ENCODE peak calls at places on chromosome 20, in nine cellular contexts. E, S, U, N, O, Z, R, K and P are unnamed samples. For H3K9me3 and H3K4me1, the result is how much of the 10 kb centered on the place peaks cover.

GRCh38 chr20:62143118-62143975 is at the start of the genes PSMA7 and SS18L1:
- DNase-seq in N (peak), E (peak), Z (peak), O (peak), S (peak), K (peak), R (peak), U (peak), P (no peak)

GRCh38 chr20:25399038-25399430 is 8.4 kb upstream of the ABHD12 start:
- DNase-seq in U (no peak), N (peak), R (no peak), Z (peak), E (no peak), S (peak), K (no peak), O (peak), P (no peak)

GRCh38 chr20:35463455-35464300 is 8.3 kb downstream of the CEP250 start:
- DNase-seq in N (peak), O (peak), U (peak), E (no peak), S (peak), Z (peak), R (peak), K (no peak), P (no peak)

GRCh38 chr20:8357703-8358102 is 225.6 kb downstream of the PLCB1 start:
- DNase-seq in R (no peak), U (no peak), O (no peak), Z (no peak), K (no peak), E (no peak), S (no peak), N (no peak), P (no peak)

GRCh38 chr20:6007094-6007528 is 46.7 kb downstream of the LRRN4 start:
- DNase-seq in E (no peak), U (no peak), K (no peak), N (no peak), Z (no peak), S (no peak), O (no peak), R (no peak), P (no peak)

GRCh38 chr20:58702161-58702510 is 9.5 kb downstream of the NPEPL1 start:
- DNase-seq in N (no peak), E (no peak), R (no peak), S (no peak), K (no peak), U (no peak), Z (no peak), O (no peak), P (no peak)

GRCh38 chr20:43536817-43537440 is 21.9 kb upstream of the SGK2 start:
- DNase-seq in E (no peak), R (no peak), O (peak), K (no peak), N (no peak), Z (no peak), S (peak), U (no peak), P (no peak)

GRCh38 chr20:44231713-44232468 is 15.2 kb upstream of the GDAP1L1 start:
- DNase-seq in O (no peak), S (no peak), R (no peak), N (no peak), U (no peak), E (no peak), K (no peak), Z (no peak), P (no peak)

GRCh38 chr20:12699374-12700228 is 309.2 kb upstream of the SPTLC3 start:
- DNase-seq in S (no peak), E (no peak), O (no peak), K (no peak), R (no peak), Z (no peak), N (no peak), U (no peak), P (no peak)

GRCh38 chr20:14245368-14245970 is 91.9 kb downstream of the FLRT3 start:
- DNase-seq in E (no peak), U (no peak), N (no peak), S (peak), K (no peak), O (no peak), R (no peak), Z (no peak), P (no peak)

GRCh38 chr20:4060054-4060795 is 44.9 kb upstream of the RNF24 start:
- DNase-seq in E (peak), R (no peak), O (no peak), Z (no peak), U (peak), N (peak), S (no peak), K (peak), P (no peak)

GRCh38 chr20:8722277-8722928 is 346.5 kb upstream of the PLCB4 start:
- DNase-seq in S (peak), N (no peak), U (no peak), K (no peak), O (peak), Z (peak), E (no peak), R (no peak), P (no peak)

GRCh38 chr20:23782366-23782983 is 31.7 kb upstream of the CST1 start:
- DNase-seq in K (no peak), E (no peak), R (peak), Z (no peak), N (no peak), U (no peak), S (peak), O (no peak), P (no peak)

GRCh38 chr20:18042211-18042610 is 15.5 kb downstream of the OVOL2 start:
- DNase-seq in S (no peak), U (no peak), N (no peak), Z (no peak), E (no peak), R (no peak), K (no peak), O (no peak), P (no peak)

GRCh38 chr20:13452470-13453124 is 186.1 kb downstream of the TASP1 start:
- DNase-seq in S (no peak), O (no peak), E (no peak), Z (no peak), N (no peak), K (no peak), R (no peak), U (no peak), P (no peak)

GRCh38 chr20:56004611-56005388 is 519 bp downstream of the CBLN4 start:
- DNase-seq in R (peak), O (no peak), K (no peak), Z (no peak), U (no peak), S (no peak), E (no peak), N (no peak), P (no peak)
- H3K9me3 ChIP-seq in R (half or more), O (under half), K (under half), Z (under half), U (under half), S (under half), E (under half), N (under half), P (under half)

DNA sequence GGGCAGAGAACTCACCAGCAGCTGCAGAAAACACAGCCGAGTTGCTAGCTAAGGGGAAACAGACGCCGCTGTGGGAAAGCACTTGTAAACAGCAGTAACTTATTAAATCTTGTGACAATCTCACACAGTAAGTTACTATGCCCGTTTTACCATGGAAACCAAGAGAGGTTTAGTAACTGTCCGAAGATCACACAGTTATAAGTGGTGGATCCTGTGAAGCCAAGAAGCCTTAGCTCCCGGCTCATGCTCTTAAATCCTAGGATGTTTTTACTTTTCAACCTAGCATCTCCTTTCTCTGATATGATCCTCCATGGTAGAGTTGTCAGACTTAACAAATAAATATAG is 1.5 kb upstream of the SULF2 start:
- DNase-seq in K (no peak), N (no peak), E (no peak), R (no peak), O (no peak), S (no peak), U (no peak), Z (no peak), P (no peak)
- H3K27ac ChIP-seq in K (no peak), N (peak), E (peak), R (no peak), O (no peak), S (no peak), U (peak), Z (no peak), P (peak)

DNA sequence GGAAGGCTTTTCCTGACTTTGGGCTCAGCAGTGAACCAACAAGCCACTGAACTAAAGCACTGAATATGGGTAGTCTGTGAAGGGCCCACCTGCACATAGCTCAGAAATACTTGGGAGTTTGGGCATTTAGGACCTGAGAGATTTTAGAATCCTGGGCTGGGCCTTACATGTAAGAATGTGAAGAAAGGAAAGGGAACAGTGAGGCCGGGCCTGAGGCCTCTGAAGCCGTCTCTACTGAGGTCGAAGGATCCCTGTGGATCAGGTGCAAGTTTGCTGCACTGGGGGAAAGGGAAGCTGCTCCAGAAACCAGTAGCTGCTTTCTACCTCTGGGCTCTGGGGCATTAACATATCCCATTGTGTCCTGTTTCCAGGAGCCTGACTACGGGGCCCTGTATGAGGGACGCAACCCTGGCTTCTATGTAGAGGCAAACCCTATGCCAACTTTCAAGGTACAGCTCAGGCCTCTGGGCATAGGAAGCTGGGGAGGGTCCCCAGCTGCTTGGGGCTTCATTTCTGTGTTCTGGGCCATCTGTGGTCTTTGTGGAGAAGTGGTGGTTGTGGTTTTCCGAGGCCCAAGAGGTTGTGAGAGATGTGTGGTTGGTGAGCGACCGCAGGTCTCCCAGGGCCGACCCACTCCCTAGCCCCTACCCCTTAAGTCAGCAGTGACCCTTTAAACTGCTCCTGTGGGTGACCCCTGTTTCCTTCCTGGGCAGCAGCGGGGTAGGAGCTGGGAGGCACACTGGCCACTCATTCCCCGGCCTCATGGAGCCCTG is 30.3 kb downstream of the PLCG1 start:
- DNase-seq in E (no peak), N (no peak), R (no peak), U (no peak), Z (no peak), S (no peak), O (no peak), K (peak), P (no peak)
- H3K4me1 ChIP-seq in E (under half), N (under half), R (under half), U (under half), Z (under half), S (under half), O (under half), K (under half), P (under half)

DNA sequence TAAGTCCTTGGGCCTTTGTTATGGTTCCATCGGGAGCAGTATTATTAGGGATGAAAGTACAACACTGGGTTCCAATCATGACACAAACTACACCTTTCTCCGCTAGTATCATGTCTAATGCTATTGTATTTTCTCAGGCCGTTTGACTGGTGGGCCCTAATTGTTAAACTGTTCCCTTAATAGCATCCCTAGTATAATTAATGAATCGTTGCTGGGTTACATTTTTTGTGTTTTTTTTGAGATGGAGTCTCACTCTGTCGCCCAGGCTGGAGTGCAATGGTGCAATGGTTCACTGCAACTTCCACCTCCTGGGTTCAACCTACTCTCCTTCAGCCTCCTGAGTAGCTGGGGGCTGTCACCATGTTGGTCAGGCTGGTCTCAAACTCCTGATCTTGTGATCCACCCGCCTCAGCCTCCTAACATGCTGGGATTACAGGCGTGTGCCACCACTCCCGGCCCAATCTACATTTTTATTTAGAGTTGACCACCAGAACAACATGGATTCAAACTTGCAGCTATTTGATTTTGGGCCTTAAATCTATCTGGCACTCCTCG is 4.1 kb upstream of the ZNFX1 start:
- DNase-seq in R (no peak), N (no peak), K (no peak), Z (no peak), E (no peak), S (no peak), O (no peak), U (no peak), P (no peak)
- H3K9me3 ChIP-seq in R (under half), N (under half), K (under half), Z (under half), E (under half), S (under half), O (under half), U (under half), P (under half)

GRCh38 chr20:49444553-49444990 is 37.9 kb downstream of the KCNB1 start:
- DNase-seq in E (no peak), U (no peak), S (no peak), K (no peak), N (no peak), Z (no peak), O (no peak), R (no peak), P (no peak)
- H3K27ac ChIP-seq in E (no peak), U (no peak), S (no peak), K (no peak), N (no peak), Z (no peak), O (no peak), R (no peak), P (peak)

DNA sequence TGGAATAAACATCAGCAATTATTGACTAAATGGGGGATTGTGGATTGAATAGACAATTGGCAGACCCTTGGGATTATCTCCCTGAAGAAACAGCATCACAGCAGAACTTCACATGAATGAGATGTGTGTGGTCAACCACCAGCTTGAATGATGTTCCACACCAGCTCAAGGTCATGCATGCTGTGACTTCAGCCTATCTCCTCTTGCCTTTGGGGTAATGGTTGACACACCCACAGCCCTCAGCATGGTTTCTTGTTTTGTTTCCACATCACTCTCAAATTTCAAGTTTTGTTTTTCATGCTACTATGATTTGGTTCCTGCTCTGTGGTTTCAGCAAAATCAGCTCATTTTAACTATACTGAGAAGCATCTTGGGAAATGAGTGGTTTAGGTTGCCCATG is 94.3 kb downstream of the PAK5 start:
- DNase-seq in K (no peak), Z (no peak), R (no peak), S (no peak), U (no peak), O (no peak), N (no peak), E (no peak), P (no peak)
- H3K4me1 ChIP-seq in K (under half), Z (under half), R (under half), S (under half), U (under half), O (under half), N (under half), E (under half), P (under half)

DNA sequence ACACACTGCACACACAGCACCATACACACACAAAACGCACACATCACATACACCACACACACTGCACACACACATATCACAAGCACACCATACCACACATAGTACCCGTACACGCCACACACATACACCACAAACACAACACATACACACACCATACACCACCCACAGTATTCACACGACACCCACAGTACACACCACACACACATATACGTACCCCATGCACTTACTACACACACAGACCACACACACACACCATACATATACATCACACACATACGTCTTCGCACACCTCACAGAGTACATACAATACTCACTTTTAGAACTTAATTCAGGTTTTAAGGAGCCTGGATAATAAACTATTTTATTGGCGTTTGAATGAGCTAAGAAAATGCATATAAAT is 1805.3 kb upstream of the DEFB115 start:
- DNase-seq in Z (no peak), N (no peak), K (no peak), U (no peak), S (no peak), R (no peak), E (no peak), O (no peak), P (no peak)
- H3K9me3 ChIP-seq in Z (under half), N (under half), K (under half), U (under half), S (under half), R (half or more), E (under half), O (under half), P (under half)

GRCh38 chr20:59752704-59753460 is 148.5 kb downstream of the PHACTR3 start:
- DNase-seq in R (no peak), E (no peak), Z (no peak), S (no peak), N (no peak), U (no peak), O (no peak), K (no peak), P (no peak)

GRCh38 chr20:59750209-59750840 is 146.0 kb downstream of the PHACTR3 start:
- DNase-seq in O (no peak), E (no peak), U (no peak), S (no peak), Z (no peak), K (no peak), N (no peak), R (no peak), P (no peak)

GRCh38 chr20:59749293-59749680 is 144.9 kb downstream of the PHACTR3 start:
- DNase-seq in U (no peak), K (no peak), N (no peak), S (peak), O (no peak), E (peak), Z (no peak), R (no peak), P (no peak)

GRCh38 chr20:59752101-59752586 is 147.8 kb downstream of the PHACTR3 start:
- DNase-seq in E (no peak), N (no peak), U (no peak), S (no peak), O (no peak), K (no peak), Z (no peak), R (no peak), P (no peak)

DNA sequence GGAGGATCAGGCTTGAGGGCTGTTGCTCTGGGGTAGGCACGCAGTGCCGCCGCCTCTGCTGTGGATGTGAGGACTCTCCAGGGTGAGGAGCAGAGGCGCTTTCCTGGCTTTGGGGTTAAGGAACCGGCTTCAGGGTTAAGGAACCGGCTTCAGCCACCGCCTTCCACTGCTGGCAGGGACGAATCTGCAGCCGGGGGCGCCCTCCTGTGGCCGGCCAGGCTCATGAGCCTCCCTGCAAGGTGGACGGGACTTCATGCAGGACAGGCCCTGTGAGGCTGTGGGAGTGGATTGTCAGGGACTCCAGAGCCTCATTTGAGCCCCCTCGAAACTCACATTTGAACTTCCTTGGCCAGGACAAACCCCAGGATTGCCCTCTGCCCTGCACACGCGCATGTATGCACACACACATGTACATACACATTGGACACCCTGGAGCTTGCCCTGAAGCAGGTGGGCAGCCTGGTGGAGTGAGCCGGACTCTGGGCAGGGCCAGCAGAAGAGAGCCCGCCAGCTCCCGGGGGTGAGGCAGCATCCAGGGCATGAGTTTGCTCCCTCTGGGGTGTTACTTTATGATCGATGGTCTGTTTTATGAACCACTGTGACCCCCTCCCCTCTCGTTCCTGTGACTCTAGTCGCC is 146.9 kb downstream of the PHACTR3 start:
- DNase-seq in R (peak), U (peak), Z (peak), N (peak), O (peak), S (peak), E (peak), K (peak), P (no peak)
- H3K27ac ChIP-seq in R (no peak), U (no peak), Z (no peak), N (no peak), O (no peak), S (no peak), E (no peak), K (no peak), P (no peak)